ENCODE peak calls at places on chromosome 21, in ten cellular contexts. Q is activated CD4-positive, alpha-beta T cell treated with anti-CD3 and anti-CD28 coated beads, Interleukin-2, amount 10 ng/mL, durations not matched to agents 24 days and 14 days; W is CD8-positive, alpha-beta T cell; K is CD4-positive, alpha-beta T cell; O is transverse colon; P is NAMALWA; X is activated CD8-positive, alpha-beta memory T cell treated with anti-CD3 and anti-CD28 coated beads for 48 hours; L is left ventricle myocardium inferior; R is choroid plexus epithelial cell; H is fibroblast of lung. G is an unnamed sample.

GRCh38 chr21:25578070-25578961 is 29.0 kb downstream of the MRPL39 start:
- DNase-seq in Q (no peak), W (no peak), K (no peak), O (no peak), P (no peak), X (no peak), L (no peak), R (no peak), H (no peak), G (no peak)

GRCh38 chr21:25493722-25494121 is 113.6 kb downstream of the MRPL39 start:
- DNase-seq in Q (no peak), W (no peak), K (no peak), O (no peak), P (no peak), X (no peak), L (no peak), R (no peak), H (no peak), G (no peak)

GRCh38 chr21:36839123-36839522 is 127.3 kb downstream of the HLCS start:
- DNase-seq in Q (no peak), W (no peak), K (no peak), O (no peak), P (no peak), X (no peak), L (no peak), R (peak), H (peak), G (no peak)

GRCh38 chr21:36245649-36246048 is 74.3 kb upstream of the MORC3 start:
- DNase-seq in Q (no peak), W (no peak), K (no peak), O (no peak), P (no peak), X (no peak), L (no peak), R (no peak), H (no peak), G (no peak)

GRCh38 chr21:45951676-45952075 is 29.9 kb upstream of the COL6A1 start:
- DNase-seq in Q (no peak), W (no peak), K (no peak), O (no peak), P (no peak), X (no peak), L (no peak), R (no peak), H (no peak), G (no peak)

GRCh38 chr21:37563641-37564340 is 197.2 kb downstream of the DYRK1A start:
- DNase-seq in Q (peak), W (peak), K (peak), O (peak), P (peak), X (peak), L (peak), R (peak), H (peak), G (peak)

GRCh38 chr21:33731447-33731846 is 89.1 kb downstream of the ITSN1 start:
- DNase-seq in Q (no peak), W (no peak), K (no peak), O (no peak), P (no peak), X (no peak), L (no peak), R (peak), H (no peak), G (no peak)

GRCh38 chr21:44696572-44696971 is 400 bp upstream of the KRTAP10-12 start:
- DNase-seq in Q (no peak), W (no peak), K (no peak), O (no peak), P (no peak), X (no peak), L (no peak), R (no peak), H (no peak), G (no peak)

GRCh38 chr21:14321042-14321441 is 61.9 kb downstream of the HSPA13 start:
- DNase-seq in Q (no peak), W (no peak), K (no peak), O (no peak), P (no peak), X (no peak), L (no peak), R (peak), H (no peak), G (no peak)

GRCh38 chr21:45460611-45461368 is 55.8 kb downstream of the COL18A1 start:
- DNase-seq in Q (no peak), W (no peak), K (no peak), O (no peak), P (no peak), X (no peak), L (no peak), R (peak), H (peak), G (no peak)

GRCh38 chr21:15192243-15192642 is 127.4 kb upstream of the NRIP1 start:
- DNase-seq in Q (no peak), W (no peak), K (no peak), O (no peak), P (no peak), X (no peak), L (no peak), R (no peak), H (peak), G (no peak)